ENCODE peak calls at places on chromosomes 13 and 19, in nine cellular contexts. D, U, H, R, S, J, C, K and W are unnamed samples.

GRCh38 chr13:28655566-28655965 is 3.4 kb upstream of the POMP start:
- DNase-seq in D (no peak), U (no peak), H (no peak), R (no peak), S (no peak), J (no peak), C (no peak), K (no peak), W (no peak)

GRCh38 chr19:15113245-15114152 is 6.3 kb downstream of the SYDE1 start:
- DNase-seq in D (no peak), U (no peak), H (no peak), R (no peak), S (no peak), J (no peak), C (no peak), K (no peak), W (no peak)

GRCh38 chr13:107252021-107252420 is 684.1 kb upstream of the ARGLU1 start:
- DNase-seq in D (no peak), U (no peak), H (no peak), R (no peak), S (no peak), J (no peak), C (no peak), K (no peak), W (no peak)

GRCh38 chr13:32261567-32261966 is 53.6 kb downstream of the ZAR1L start:
- DNase-seq in D (no peak), U (no peak), H (peak), R (peak), S (no peak), J (no peak), C (no peak), K (peak), W (peak)

GRCh38 chr19:3492919-3493318 is 7.6 kb downstream of the DOHH start:
- DNase-seq in D (no peak), U (no peak), H (no peak), R (no peak), S (no peak), J (no peak), C (no peak), K (no peak), W (no peak)

GRCh38 chr19:3670258-3670795 is 29.9 kb downstream of the PIP5K1C start:
- DNase-seq in D (no peak), U (no peak), H (peak), R (no peak), S (no peak), J (no peak), C (no peak), K (peak), W (peak)

GRCh38 chr19:10085641-10086031 is 481 bp upstream of the SHFL start:
- DNase-seq in D (no peak), U (no peak), H (no peak), R (no peak), S (no peak), J (no peak), C (no peak), K (no peak), W (no peak)

GRCh38 chr13:76825415-76825814 is 60.8 kb downstream of the KCTD12 start:
- DNase-seq in D (no peak), U (no peak), H (no peak), R (no peak), S (no peak), J (no peak), C (no peak), K (no peak), W (no peak)

GRCh38 chr19:41588497-41589209 is 12.7 kb downstream of the CEACAM21 start:
- DNase-seq in D (peak), U (no peak), H (no peak), R (no peak), S (no peak), J (peak), C (no peak), K (no peak), W (peak)

GRCh38 chr19:49987159-49987698 is 26.3 kb upstream of the SIGLEC11 start:
- DNase-seq in D (peak), U (peak), H (peak), R (peak), S (peak), J (peak), C (peak), K (peak), W (peak)

GRCh38 chr13:44131069-44131614 is 242.5 kb upstream of the SERP2 start:
- DNase-seq in D (no peak), U (no peak), H (no peak), R (no peak), S (no peak), J (no peak), C (no peak), K (no peak), W (no peak)

GRCh38 chr13:97911311-97912138 is 42.0 kb upstream of the IPO5 start:
- DNase-seq in D (no peak), U (no peak), H (no peak), R (no peak), S (no peak), J (peak), C (no peak), K (no peak), W (no peak)

GRCh38 chr19:5693195-5694166 is 3.4 kb downstream of the RPL36 start:
- DNase-seq in D (no peak), U (no peak), H (no peak), R (no peak), S (no peak), J (no peak), C (no peak), K (no peak), W (no peak)

GRCh38 chr19:772043-772442 is 21.1 kb downstream of the MISP start:
- DNase-seq in D (no peak), U (no peak), H (no peak), R (no peak), S (no peak), J (no peak), C (no peak), K (no peak), W (no peak)

GRCh38 chr19:30223866-30224688 is 148.1 kb upstream of the ZNF536 start:
- DNase-seq in D (no peak), U (no peak), H (no peak), R (no peak), S (no peak), J (no peak), C (no peak), K (no peak), W (no peak)

GRCh38 chr13:112859817-112860190 is 109.2 kb upstream of the MCF2L start:
- DNase-seq in D (no peak), U (no peak), H (no peak), R (no peak), S (no peak), J (no peak), C (no peak), K (peak), W (no peak)

GRCh38 chr19:12786950-12787349 is 4.3 kb upstream of the JUNB start:
- DNase-seq in D (no peak), U (no peak), H (no peak), R (no peak), S (no peak), J (no peak), C (no peak), K (no peak), W (no peak)

GRCh38 chr13:33796095-33796494 is 21.9 kb upstream of the RFC3 start:
- DNase-seq in D (no peak), U (no peak), H (no peak), R (no peak), S (no peak), J (no peak), C (no peak), K (no peak), W (no peak)

GRCh38 chr13:109383683-109384082 is 402.7 kb downstream of the IRS2 start:
- DNase-seq in D (no peak), U (no peak), H (no peak), R (no peak), S (no peak), J (no peak), C (no peak), K (no peak), W (no peak)

GRCh38 chr19:1074512-1075283 is 7.7 kb downstream of the ARHGAP45 start:
- DNase-seq in D (peak), U (peak), H (no peak), R (peak), S (peak), J (no peak), C (peak), K (no peak), W (no peak)

GRCh38 chr19:56837892-56838679 is 2.4 kb downstream of the PEG3 start:
- DNase-seq in D (no peak), U (no peak), H (peak), R (peak), S (no peak), J (no peak), C (no peak), K (peak), W (no peak)

GRCh38 chr13:107347641-107348369 is 779.9 kb upstream of the ARGLU1 start:
- DNase-seq in D (no peak), U (no peak), H (peak), R (no peak), S (no peak), J (no peak), C (no peak), K (no peak), W (no peak)

GRCh38 chr19:34351382-34351802 is 13.6 kb upstream of the GPI start:
- DNase-seq in D (peak), U (no peak), H (no peak), R (no peak), S (no peak), J (no peak), C (no peak), K (no peak), W (no peak)

GRCh38 chr13:114151565-114152284 is 19.3 kb upstream of the RASA3 start:
- DNase-seq in D (peak), U (no peak), H (no peak), R (no peak), S (peak), J (no peak), C (no peak), K (no peak), W (no peak)

GRCh38 chr19:46303345-46303701 is 6.5 kb downstream of the HIF3A start:
- DNase-seq in D (no peak), U (no peak), H (no peak), R (no peak), S (no peak), J (no peak), C (no peak), K (no peak), W (no peak)

GRCh38 chr13:42615691-42616090 is 41.7 kb downstream of the TNFSF11 start:
- DNase-seq in D (no peak), U (no peak), H (no peak), R (no peak), S (no peak), J (no peak), C (no peak), K (peak), W (no peak)

GRCh38 chr13:28467034-28467433 is 27.9 kb downstream of the FLT1 start:
- DNase-seq in D (no peak), U (no peak), H (no peak), R (no peak), S (no peak), J (no peak), C (no peak), K (no peak), W (no peak)

GRCh38 chr13:94784066-94784465 is 71.7 kb upstream of the SOX21 start:
- DNase-seq in D (no peak), U (no peak), H (no peak), R (no peak), S (no peak), J (no peak), C (no peak), K (no peak), W (peak)

GRCh38 chr19:46015961-46016425 is 6.9 kb downstream of the PGLYRP1 start:
- DNase-seq in D (peak), U (no peak), H (no peak), R (no peak), S (no peak), J (peak), C (peak), K (no peak), W (no peak)

GRCh38 chr13:101325423-101325822 is 90.9 kb downstream of the NALCN start:
- DNase-seq in D (no peak), U (no peak), H (no peak), R (no peak), S (no peak), J (no peak), C (no peak), K (no peak), W (no peak)

GRCh38 chr13:30394798-30395191 is 27.5 kb upstream of the UBE2L5 start:
- DNase-seq in D (peak), U (no peak), H (no peak), R (no peak), S (no peak), J (no peak), C (no peak), K (no peak), W (no peak)

GRCh38 chr19:13146763-13147563 is 3.2 kb downstream of the STX10 start:
- DNase-seq in D (no peak), U (no peak), H (no peak), R (no peak), S (no peak), J (no peak), C (no peak), K (no peak), W (no peak)

GRCh38 chr19:2294377-2295335 is 12.7 kb upstream of the PEAK3 start:
- DNase-seq in D (no peak), U (no peak), H (peak), R (no peak), S (no peak), J (no peak), C (no peak), K (peak), W (peak)

GRCh38 chr13:87680298-87680697 is 9.1 kb downstream of the SLITRK5 start:
- DNase-seq in D (no peak), U (no peak), H (no peak), R (no peak), S (no peak), J (peak), C (no peak), K (no peak), W (no peak)

GRCh38 chr13:98141938-98142426 is 912 bp upstream of the FARP1 start:
- DNase-seq in D (no peak), U (no peak), H (no peak), R (no peak), S (no peak), J (peak), C (no peak), K (no peak), W (no peak)

GRCh38 chr13:46871557-46871956 is 25.3 kb downstream of the HTR2A start:
- DNase-seq in D (no peak), U (no peak), H (no peak), R (no peak), S (no peak), J (no peak), C (no peak), K (no peak), W (no peak)

GRCh38 chr19:55831846-55832245 is at the start of gene NLRP11:
- DNase-seq in D (no peak), U (no peak), H (no peak), R (no peak), S (no peak), J (no peak), C (no peak), K (no peak), W (no peak)